ENCODE peak calls at places on chromosomes 13 and 19, in four cellular contexts. One of them, this sample, is unnamed.
A peak's percentile ranks its signal among the peaks of the same experiment; 100 is the strongest.

GRCh38 chr19:15289673-15290072 is 42.7 kb downstream of the BRD4 start:
- DNase-seq in breast epithelium: no peak
- DNase-seq in left lung: no peak
- DNase-seq in mesenchymal stem cell: no peak
- DNase-seq in this sample: no peak

GRCh38 chr19:36169084-36169760 is 17.0 kb upstream of the COX7A1 start:
- DNase-seq in mesenchymal stem cell: no peak
- DNase-seq in breast epithelium: no peak
- DNase-seq in left lung: no peak
- DNase-seq in this sample: no peak

GRCh38 chr19:47186337-47187022 is 44.5 kb downstream of the BBC3 start:
- DNase-seq in breast epithelium: no peak
- DNase-seq in mesenchymal stem cell: no peak
- DNase-seq in left lung: no peak
- DNase-seq in this sample: no peak

GRCh38 chr19:33263325-33264023 is 37.8 kb upstream of the SLC7A10 start:
- DNase-seq in mesenchymal stem cell: no peak
- DNase-seq in breast epithelium: no peak
- DNase-seq in left lung: peak; percentile 59
- DNase-seq in this sample: no peak

GRCh38 chr19:34519602-34520001 is 38.0 kb downstream of the WTIP start:
- DNase-seq in mesenchymal stem cell: no peak
- DNase-seq in left lung: no peak
- DNase-seq in breast epithelium: no peak
- DNase-seq in this sample: no peak

GRCh38 chr13:79870123-79870522 is 389.2 kb downstream of the NDFIP2 start:
- DNase-seq in left lung: no peak
- DNase-seq in breast epithelium: no peak
- DNase-seq in mesenchymal stem cell: peak; percentile 27
- DNase-seq in this sample: no peak

GRCh38 chr13:23714672-23715071 is 144.5 kb downstream of the TNFRSF19 start:
- DNase-seq in left lung: peak; percentile 41
- DNase-seq in breast epithelium: no peak
- DNase-seq in mesenchymal stem cell: no peak
- DNase-seq in this sample: no peak

GRCh38 chr13:75443356-75443958 is 38.5 kb downstream of the TBC1D4 start:
- DNase-seq in breast epithelium: no peak
- DNase-seq in left lung: no peak
- DNase-seq in mesenchymal stem cell: no peak
- DNase-seq in this sample: no peak

GRCh38 chr13:24124789-24125476 is 35.6 kb upstream of the SPATA13 start:
- DNase-seq in mesenchymal stem cell: no peak
- DNase-seq in breast epithelium: no peak
- DNase-seq in left lung: no peak
- DNase-seq in this sample: no peak

GRCh38 chr19:43412441-43412840 is 2.2 kb upstream of the TEX101 start:
- DNase-seq in breast epithelium: no peak
- DNase-seq in mesenchymal stem cell: no peak
- DNase-seq in left lung: no peak
- DNase-seq in this sample: no peak

GRCh38 chr13:43364210-43365041 is 341.0 kb downstream of the DNAJC15 start:
- DNase-seq in breast epithelium: no peak
- DNase-seq in left lung: no peak
- DNase-seq in mesenchymal stem cell: peak; percentile 88
- DNase-seq in this sample: peak; percentile 48

GRCh38 chr13:98950705-98951104 is 27.2 kb downstream of the DOCK9 start:
- DNase-seq in left lung: no peak
- DNase-seq in mesenchymal stem cell: no peak
- DNase-seq in breast epithelium: no peak
- DNase-seq in this sample: no peak

GRCh38 chr13:66265446-66265845 is 964.7 kb downstream of the PCDH9 start:
- DNase-seq in mesenchymal stem cell: no peak
- DNase-seq in breast epithelium: no peak
- DNase-seq in left lung: no peak
- DNase-seq in this sample: no peak

GRCh38 chr19:41886761-41887710 is 4.1 kb downstream of the ARHGEF1 start:
- DNase-seq in breast epithelium: no peak
- DNase-seq in mesenchymal stem cell: no peak
- DNase-seq in left lung: no peak
- DNase-seq in this sample: no peak

GRCh38 chr13:25423831-25424230 is 52.1 kb downstream of the ATP8A2 start:
- DNase-seq in mesenchymal stem cell: no peak
- DNase-seq in breast epithelium: no peak
- DNase-seq in left lung: no peak
- DNase-seq in this sample: no peak

GRCh38 chr19:41870401-41870873 is 6.6 kb upstream of the CD79A start:
- DNase-seq in mesenchymal stem cell: peak; percentile 22
- DNase-seq in left lung: no peak
- DNase-seq in breast epithelium: no peak
- DNase-seq in this sample: no peak

GRCh38 chr13:25088562-25089221 is 7.2 kb upstream of the PABPC3 start:
- DNase-seq in breast epithelium: no peak
- DNase-seq in mesenchymal stem cell: no peak
- DNase-seq in left lung: no peak
- DNase-seq in this sample: no peak

GRCh38 chr13:21871302-21871862 is 200.5 kb downstream of the FGF9 start:
- DNase-seq in mesenchymal stem cell: no peak
- DNase-seq in breast epithelium: no peak
- DNase-seq in left lung: no peak
- DNase-seq in this sample: no peak

GRCh38 chr19:2476451-2477140 is 669 bp downstream of the GADD45B start:
- DNase-seq in breast epithelium: no peak
- DNase-seq in mesenchymal stem cell: peak; percentile 80
- DNase-seq in left lung: peak; percentile 88
- DNase-seq in this sample: peak; percentile 81

GRCh38 chr19:45499196-45500180 is 1.2 kb downstream of the PPM1N start:
- DNase-seq in left lung: peak; percentile 91
- DNase-seq in mesenchymal stem cell: peak; percentile 44
- DNase-seq in breast epithelium: no peak
- DNase-seq in this sample: no peak

GRCh38 chr19:48556163-48556562 is 4.2 kb downstream of the SULT2B1 start:
- DNase-seq in breast epithelium: no peak
- DNase-seq in mesenchymal stem cell: peak; percentile 88
- DNase-seq in left lung: no peak
- DNase-seq in this sample: no peak

GRCh38 chr19:34255546-34255945 is 1.2 kb downstream of the GARRE1 start:
- DNase-seq in mesenchymal stem cell: no peak
- DNase-seq in breast epithelium: no peak
- DNase-seq in left lung: no peak
- DNase-seq in this sample: no peak

GRCh38 chr19:679418-680286 is 3.5 kb downstream of the FSTL3 start:
- DNase-seq in breast epithelium: no peak
- DNase-seq in left lung: peak; percentile 89
- DNase-seq in mesenchymal stem cell: peak; percentile 90
- DNase-seq in this sample: peak; percentile 93

GRCh38 chr19:46494936-46495788 is 505 bp downstream of the PNMA8B start:
- DNase-seq in left lung: peak; percentile 67
- DNase-seq in mesenchymal stem cell: no peak
- DNase-seq in breast epithelium: no peak
- DNase-seq in this sample: peak; percentile 46

GRCh38 chr19:15464394-15465385 is at the start of gene RASAL3:
- DNase-seq in breast epithelium: no peak
- DNase-seq in left lung: peak; percentile 89
- DNase-seq in mesenchymal stem cell: no peak
- DNase-seq in this sample: peak; percentile 63

GRCh38 chr13:31880849-31881494 is 141.6 kb downstream of the RXFP2 start:
- DNase-seq in breast epithelium: no peak
- DNase-seq in left lung: no peak
- DNase-seq in mesenchymal stem cell: no peak
- DNase-seq in this sample: no peak

GRCh38 chr19:2032296-2032941 is 16.9 kb upstream of the BTBD2 start:
- DNase-seq in breast epithelium: peak; percentile 99
- DNase-seq in mesenchymal stem cell: peak; percentile 81
- DNase-seq in left lung: peak; percentile 99
- DNase-seq in this sample: peak; percentile 98

GRCh38 chr13:20398459-20398858 is 127.2 kb downstream of the CRYL1 start:
- DNase-seq in left lung: no peak
- DNase-seq in breast epithelium: no peak
- DNase-seq in mesenchymal stem cell: no peak
- DNase-seq in this sample: no peak

GRCh38 chr13:33455291-33455690 is 169.7 kb upstream of the STARD13 start:
- DNase-seq in mesenchymal stem cell: no peak
- DNase-seq in left lung: no peak
- DNase-seq in breast epithelium: no peak
- DNase-seq in this sample: no peak

GRCh38 chr13:33454844-33455256 is 169.3 kb upstream of the STARD13 start:
- DNase-seq in left lung: no peak
- DNase-seq in breast epithelium: no peak
- DNase-seq in mesenchymal stem cell: no peak
- DNase-seq in this sample: no peak

GRCh38 chr13:33453911-33454310 is 168.4 kb upstream of the STARD13 start:
- DNase-seq in breast epithelium: no peak
- DNase-seq in left lung: no peak
- DNase-seq in mesenchymal stem cell: peak; percentile 7
- DNase-seq in this sample: no peak

GRCh38 chr13:33450956-33451709 is 165.6 kb upstream of the STARD13 start:
- DNase-seq in mesenchymal stem cell: no peak
- DNase-seq in left lung: no peak
- DNase-seq in breast epithelium: no peak
- DNase-seq in this sample: no peak

DNA sequence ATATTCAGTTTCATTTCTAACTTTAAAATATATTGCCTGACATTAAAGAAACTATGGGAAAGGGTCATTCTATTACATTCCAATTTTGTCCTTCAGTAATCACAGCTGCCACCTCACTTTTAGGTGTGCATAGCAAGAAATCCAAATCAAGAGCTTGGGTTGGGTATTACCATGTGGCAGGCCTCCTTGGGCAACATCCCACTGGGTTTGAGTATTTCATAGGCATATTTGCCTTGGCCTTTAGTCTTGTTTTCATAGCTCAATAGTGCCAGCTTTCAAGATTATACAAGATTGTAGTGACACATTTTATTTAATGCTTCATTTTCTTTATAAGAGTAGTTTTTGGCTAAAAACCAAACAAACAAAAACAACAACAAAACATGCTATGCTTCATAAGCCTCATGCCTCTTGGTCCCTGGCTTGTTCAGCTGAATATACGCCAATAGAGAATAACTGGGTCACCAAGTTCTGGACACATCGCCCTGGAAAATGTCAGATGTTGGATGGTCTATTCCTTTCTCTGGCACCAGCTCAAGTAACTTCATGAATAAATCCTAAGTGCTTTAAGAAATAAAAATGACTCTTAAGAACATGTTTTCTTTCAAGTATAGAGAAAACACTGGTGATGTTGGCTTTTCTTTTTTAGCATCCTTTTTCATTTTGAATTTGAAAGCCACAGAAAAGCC is 167.5 kb upstream of the STARD13 start:
- DNase-seq in breast epithelium: no peak
- DNase-seq in left lung: no peak
- DNase-seq in mesenchymal stem cell: no peak
- DNase-seq in this sample: no peak
- H3K27ac ChIP-seq in breast epithelium: no peak overlapping the region
- H3K27ac ChIP-seq in left lung: no peak overlapping the region
- H3K27ac ChIP-seq in mesenchymal stem cell: no peak overlapping the region
- H3K27ac ChIP-seq in this sample: no peak overlapping the region

DNA sequence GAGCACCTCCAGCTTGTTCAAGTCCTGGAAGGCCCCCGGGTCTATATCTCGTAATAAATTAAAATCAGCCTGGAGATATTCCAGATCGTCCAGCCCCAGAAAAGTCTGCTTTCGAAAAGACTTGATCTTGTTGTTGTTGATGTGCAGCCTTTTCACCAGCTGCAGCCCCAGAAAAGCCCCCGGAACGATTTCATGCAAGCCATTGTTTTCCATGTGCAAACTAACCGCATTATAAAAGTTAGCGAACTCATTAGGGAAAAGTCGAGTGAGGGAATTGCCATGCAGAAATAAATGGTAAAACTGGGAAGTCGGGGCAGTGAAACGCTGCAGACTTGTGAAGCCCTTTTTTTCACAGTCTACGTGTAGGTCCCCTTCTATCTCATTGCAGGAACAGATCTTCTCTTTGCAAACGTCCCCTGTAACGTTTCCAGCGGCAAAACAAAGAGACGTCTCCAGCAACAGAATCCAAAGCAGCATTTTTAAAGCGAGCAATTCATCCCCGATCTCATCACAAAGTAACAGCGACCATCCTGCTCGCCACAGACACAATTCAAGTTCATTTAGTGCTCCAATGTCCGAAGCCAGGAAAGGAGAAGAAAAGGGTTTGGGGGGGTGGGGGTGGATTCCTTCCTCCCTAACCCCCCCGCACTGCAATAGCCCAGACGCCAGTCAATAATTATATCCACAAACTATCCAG is 1.1 kb downstream of the SLITRK1 start:
- DNase-seq in breast epithelium: no peak
- DNase-seq in mesenchymal stem cell: no peak
- DNase-seq in left lung: no peak
- DNase-seq in this sample: no peak
- H3K27ac ChIP-seq in breast epithelium: no peak overlapping the region
- H3K27ac ChIP-seq in mesenchymal stem cell: no peak overlapping the region
- H3K27ac ChIP-seq in left lung: no peak overlapping the region
- H3K27ac ChIP-seq in this sample: no peak overlapping the region

GRCh38 chr13:88000787-88001186 is 329.6 kb downstream of the SLITRK5 start:
- DNase-seq in breast epithelium: no peak
- DNase-seq in left lung: no peak
- DNase-seq in mesenchymal stem cell: no peak
- DNase-seq in this sample: no peak

GRCh38 chr13:87998081-87998480 is 326.9 kb downstream of the SLITRK5 start:
- DNase-seq in left lung: no peak
- DNase-seq in mesenchymal stem cell: no peak
- DNase-seq in breast epithelium: no peak
- DNase-seq in this sample: no peak

GRCh38 chr13:87999141-87999765 is 328.1 kb downstream of the SLITRK5 start:
- DNase-seq in breast epithelium: no peak
- DNase-seq in left lung: no peak
- DNase-seq in mesenchymal stem cell: peak; percentile 53
- DNase-seq in this sample: no peak

GRCh38 chr13:88000239-88000638 is 329.1 kb downstream of the SLITRK5 start:
- DNase-seq in mesenchymal stem cell: peak; percentile 55
- DNase-seq in left lung: no peak
- DNase-seq in breast epithelium: no peak
- DNase-seq in this sample: no peak

GRCh38 chr13:87999791-88000190 is 328.6 kb downstream of the SLITRK5 start:
- DNase-seq in left lung: no peak
- DNase-seq in breast epithelium: no peak
- DNase-seq in mesenchymal stem cell: peak; percentile 40
- DNase-seq in this sample: no peak
- H3K27ac ChIP-seq in left lung: no peak overlapping the region
- H3K27ac ChIP-seq in breast epithelium: no peak overlapping the region
- H3K27ac ChIP-seq in mesenchymal stem cell: peak overlapping the region; percentile 96
- H3K27ac ChIP-seq in this sample: no peak overlapping the region

GRCh38 chr19:49594157-49595005 is 3.4 kb downstream of the PRR12 start:
- DNase-seq in left lung: peak; percentile 79
- DNase-seq in breast epithelium: no peak
- DNase-seq in mesenchymal stem cell: no peak
- DNase-seq in this sample: no peak

GRCh38 chr19:49592486-49593232 is 1.7 kb downstream of the PRR12 start:
- DNase-seq in left lung: no peak
- DNase-seq in mesenchymal stem cell: peak; percentile 50
- DNase-seq in breast epithelium: no peak
- DNase-seq in this sample: no peak

GRCh38 chr19:49591731-49592485 is 926 bp downstream of the PRR12 start:
- DNase-seq in mesenchymal stem cell: peak; percentile 66
- DNase-seq in left lung: peak; percentile 82
- DNase-seq in breast epithelium: peak; percentile 37
- DNase-seq in this sample: peak; percentile 81

GRCh38 chr19:49595006-49595818 is 4.2 kb downstream of the PRR12 start:
- DNase-seq in mesenchymal stem cell: no peak
- DNase-seq in breast epithelium: no peak
- DNase-seq in left lung: peak; percentile 75
- DNase-seq in this sample: no peak

GRCh38 chr19:49593233-49594113 is 2.5 kb downstream of the PRR12 start:
- DNase-seq in mesenchymal stem cell: peak; percentile 95
- DNase-seq in left lung: peak; percentile 93
- DNase-seq in breast epithelium: peak; percentile 94
- DNase-seq in this sample: peak; percentile 96
- H3K27ac ChIP-seq in mesenchymal stem cell: peak overlapping the region; percentile 91
- H3K27ac ChIP-seq in left lung: peak overlapping the region; percentile 37
- H3K27ac ChIP-seq in breast epithelium: peak overlapping the region; percentile 86
- H3K27ac ChIP-seq in this sample: peak overlapping the region; percentile 65

This sample was measured in aorta.